ENCODE peak calls at places on chromosomes 12 and 14, in ten cellular contexts. M is CD8-positive, alpha-beta memory T cell; V is CD8-positive, alpha-beta T cell; W is breast epithelium; Q is ovary; H is AG04450; C is left ventricle myocardium inferior; O is spleen; L is aorta; S is IMR-90. J is an unnamed sample.

GRCh38 chr14:82341386-82341785 is 807.7 kb upstream of the SEL1L start:
- DNase-seq in L (no peak), O (no peak), Q (no peak), W (no peak), C (no peak), S (no peak), V (no peak), H (no peak), M (no peak), J (no peak)

GRCh38 chr12:93315907-93316622 is 61.7 kb upstream of the NUDT4 start:
- DNase-seq in M (no peak), H (no peak), L (no peak), W (no peak), Q (no peak), V (no peak), C (no peak), O (no peak), S (peak), J (no peak)

GRCh38 chr12:6059221-6059620 is 65.2 kb downstream of the VWF start:
- DNase-seq in C (no peak), L (no peak), O (no peak), V (no peak), S (no peak), W (no peak), H (no peak), M (no peak), Q (no peak), J (no peak)

GRCh38 chr12:9365296-9365695 is 157.1 kb upstream of the PZP start:
- DNase-seq in H (no peak), V (no peak), W (no peak), Q (no peak), M (no peak), C (no peak), O (no peak), L (no peak), S (peak), J (no peak)

GRCh38 chr12:13834241-13834640 is 147.2 kb downstream of the GRIN2B start:
- DNase-seq in V (no peak), Q (no peak), L (no peak), W (no peak), M (no peak), S (no peak), O (no peak), H (no peak), C (no peak), J (no peak)

GRCh38 chr14:80055226-80055625 is 156.1 kb downstream of the DIO2 start:
- DNase-seq in S (peak), H (no peak), M (no peak), C (no peak), Q (no peak), O (no peak), W (no peak), L (no peak), V (no peak), J (no peak)

GRCh38 chr12:110431957-110432587 is 18.1 kb downstream of the ARPC3 start:
- DNase-seq in H (no peak), M (no peak), W (no peak), L (no peak), O (no peak), Q (peak), C (no peak), S (no peak), V (no peak), J (no peak)

GRCh38 chr12:107488666-107489065 is 196.9 kb upstream of the PWP1 start:
- DNase-seq in Q (no peak), S (peak), H (no peak), O (no peak), W (no peak), L (no peak), M (no peak), V (no peak), C (no peak), J (no peak)

GRCh38 chr12:122350444-122350843 is 72.0 kb downstream of the CLIP1 start:
- DNase-seq in O (no peak), W (no peak), S (peak), Q (no peak), V (no peak), L (peak), C (peak), M (no peak), H (peak), J (no peak)

GRCh38 chr14:103172921-103173320 is 49.7 kb downstream of the TNFAIP2 start:
- DNase-seq in L (no peak), H (no peak), Q (no peak), O (no peak), V (no peak), C (no peak), M (no peak), S (no peak), W (no peak), J (no peak)

GRCh38 chr14:68244272-68244975 is 424.8 kb downstream of the RAD51B start:
- DNase-seq in W (no peak), Q (no peak), O (no peak), L (no peak), V (no peak), H (no peak), C (no peak), M (no peak), S (no peak), J (no peak)

GRCh38 chr12:4610481-4610880 is 38.4 kb downstream of the AKAP3 start:
- DNase-seq in C (no peak), W (no peak), M (no peak), O (no peak), S (no peak), H (no peak), L (no peak), Q (no peak), V (no peak), J (no peak)

GRCh38 chr12:25182765-25183164 is 12.2 kb downstream of the DNAI7 start:
- DNase-seq in M (no peak), W (no peak), S (no peak), L (no peak), V (no peak), O (no peak), Q (no peak), C (no peak), H (no peak), J (no peak)

GRCh38 chr14:91279354-91279753 is 34.9 kb upstream of the GPR68 start:
- DNase-seq in O (no peak), V (no peak), W (no peak), H (no peak), C (no peak), M (no peak), L (no peak), Q (no peak), S (no peak), J (no peak)
- H3K27ac ChIP-seq in O (no peak), V (no peak), W (no peak), H (no peak), C (no peak), M (no peak), L (no peak), Q (no peak), S (no peak), J (no peak)

GRCh38 chr12:49230810-49231209 is 34.1 kb upstream of the TUBA1C start:
- DNase-seq in H (no peak), L (no peak), O (no peak), S (no peak), C (no peak), W (no peak), V (no peak), M (no peak), Q (no peak), J (no peak)

GRCh38 chr12:49236423-49236822 is 28.5 kb upstream of the TUBA1C start:
- DNase-seq in M (no peak), S (no peak), L (no peak), Q (no peak), O (no peak), V (no peak), W (no peak), C (no peak), H (no peak), J (no peak)

GRCh38 chr12:49231881-49232650 is 32.8 kb upstream of the TUBA1C start:
- DNase-seq in O (no peak), H (no peak), L (no peak), M (no peak), S (no peak), V (no peak), Q (no peak), C (no peak), W (no peak), J (no peak)

GRCh38 chr12:49232940-49233841 is 31.7 kb upstream of the TUBA1C start:
- DNase-seq in H (no peak), Q (peak), C (peak), S (peak), W (no peak), L (peak), O (peak), M (no peak), V (no peak), J (peak)

GRCh38 chr12:49233842-49234526 is 30.9 kb upstream of the TUBA1C start:
- DNase-seq in O (peak), L (peak), W (no peak), Q (peak), S (no peak), C (peak), V (no peak), H (no peak), M (no peak), J (peak)
- H3K27ac ChIP-seq in O (peak), L (no peak), W (peak), Q (peak), S (peak), C (peak), V (peak), H (peak), M (peak), J (peak)

DNA sequence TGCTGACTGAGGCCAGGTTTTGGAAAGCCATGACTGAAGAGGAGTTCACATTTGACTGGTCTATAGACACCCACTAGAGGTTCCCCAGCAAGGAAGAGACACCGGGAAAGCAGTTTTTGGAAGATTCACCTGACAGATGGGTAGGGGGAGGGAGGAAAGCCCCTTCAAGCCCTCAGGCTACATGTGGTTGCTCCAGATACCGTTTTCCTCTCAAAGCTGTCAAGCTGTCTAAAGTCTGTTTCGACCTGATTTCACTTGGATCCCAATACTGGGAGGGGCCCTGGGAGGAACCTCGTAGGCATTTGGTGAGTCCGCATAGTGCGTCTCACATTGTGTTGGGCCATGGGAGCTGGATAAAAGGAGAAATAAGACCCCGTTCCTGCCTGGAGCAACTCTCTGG is 1.7 kb upstream of the LRP1 start:
- DNase-seq in Q (no peak), M (no peak), L (no peak), C (no peak), O (peak), S (no peak), V (no peak), W (no peak), H (no peak), J (no peak)
- H3K27ac ChIP-seq in Q (peak), M (no peak), L (no peak), C (peak), O (no peak), S (no peak), V (no peak), W (peak), H (no peak), J (peak)

DNA sequence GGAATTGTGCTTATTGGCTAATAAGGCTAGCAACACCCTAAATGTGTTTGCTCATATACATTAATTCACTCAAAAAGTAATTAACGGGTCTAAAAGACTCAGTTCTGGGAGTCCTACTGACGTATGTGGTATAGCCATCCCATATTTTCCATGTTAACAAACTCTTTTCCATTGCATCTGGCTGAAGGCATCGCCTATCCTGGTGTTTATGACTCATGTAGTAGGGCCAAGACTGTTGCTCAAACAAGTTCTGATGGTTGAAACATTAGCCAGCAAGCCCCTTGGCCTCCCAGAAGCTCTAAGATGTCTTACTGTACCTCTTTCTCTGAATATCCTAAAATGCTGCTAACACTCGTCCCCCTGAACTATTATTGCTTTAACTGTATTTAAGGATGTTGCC is 98.4 kb downstream of the PHLDA1 start:
- DNase-seq in S (peak), M (no peak), L (no peak), H (peak), C (no peak), V (no peak), Q (no peak), W (no peak), O (no peak), J (no peak)
- H3K27ac ChIP-seq in S (peak), M (no peak), L (no peak), H (no peak), C (no peak), V (no peak), Q (no peak), W (no peak), O (no peak), J (no peak)

GRCh38 chr12:68319988-68320623 is 12.1 kb downstream of the MDM1 start:
- DNase-seq in V (no peak), S (peak), Q (peak), C (peak), W (no peak), L (no peak), M (no peak), H (peak), O (no peak), J (no peak)
- H3K27ac ChIP-seq in V (no peak), S (no peak), Q (no peak), C (peak), W (peak), L (no peak), M (no peak), H (no peak), O (no peak), J (peak)

DNA sequence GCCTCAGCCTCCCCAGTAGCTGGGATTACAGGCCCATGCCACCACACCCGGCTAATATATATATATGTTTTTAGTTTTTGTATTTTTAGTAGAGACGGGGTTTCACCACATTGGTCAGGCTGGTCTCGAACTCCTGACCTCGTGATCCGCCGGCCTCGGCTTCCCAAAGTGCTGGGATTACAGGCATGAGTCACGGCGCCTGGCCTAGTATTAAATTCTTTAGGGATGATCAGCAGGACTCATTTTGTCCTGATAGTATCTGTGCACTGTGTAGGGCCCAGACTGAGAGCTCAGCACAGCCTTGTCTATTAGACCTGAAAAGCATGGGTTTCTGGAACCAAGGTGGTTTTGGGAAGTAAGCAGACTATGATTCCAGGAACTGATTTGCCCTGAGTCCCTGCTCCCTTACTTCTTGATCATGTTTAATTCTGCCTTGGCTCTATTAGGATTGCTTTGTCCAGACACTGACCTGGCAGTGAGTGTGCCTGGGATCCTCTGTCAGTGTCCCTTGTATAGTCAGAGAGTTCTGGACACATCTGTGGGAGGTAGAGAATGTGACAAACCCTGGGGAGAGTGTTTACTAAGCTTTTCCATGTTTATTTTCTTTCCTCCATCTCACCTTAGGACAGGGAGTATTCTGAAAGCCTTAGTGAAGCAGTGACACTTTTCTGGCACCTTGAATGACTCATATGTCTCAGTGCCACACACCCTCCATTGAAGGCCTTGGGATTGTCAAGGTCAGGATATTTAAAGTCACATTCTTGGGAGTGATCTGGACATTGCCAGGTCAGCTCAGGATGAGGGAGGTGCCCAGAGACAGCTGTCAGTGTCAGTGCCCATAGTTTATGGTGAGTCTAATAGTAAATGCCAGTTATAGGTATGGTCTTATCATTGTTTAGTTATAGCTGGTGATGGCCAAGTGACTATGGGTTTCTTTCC is 34.8 kb upstream of the CTDSP2 start:
- DNase-seq in C (no peak), H (no peak), V (no peak), S (peak), M (no peak), L (no peak), O (no peak), Q (no peak), W (no peak), J (no peak)
- H3K27ac ChIP-seq in C (peak), H (no peak), V (no peak), S (no peak), M (no peak), L (no peak), O (no peak), Q (no peak), W (peak), J (no peak)

DNA sequence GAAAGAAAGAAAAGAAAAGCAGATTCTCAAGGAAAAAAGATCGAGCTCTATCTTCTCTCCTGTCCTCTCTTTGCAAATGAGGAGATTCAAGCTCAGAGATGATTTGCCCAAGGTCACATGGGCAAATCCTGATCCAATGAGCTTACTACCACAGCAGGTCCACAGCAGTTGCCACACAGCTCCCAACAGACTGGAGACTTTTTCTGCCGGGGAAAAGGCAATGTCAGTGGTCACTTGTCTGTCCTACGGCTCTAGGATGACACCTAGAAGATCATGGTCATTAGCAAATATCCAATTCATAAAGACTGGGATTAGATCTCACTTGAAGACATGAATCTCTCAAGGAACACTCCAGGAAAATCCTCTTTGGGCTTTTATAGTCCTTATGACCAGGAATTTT is 58.8 kb downstream of the TTC7B start:
- DNase-seq in C (no peak), M (no peak), S (no peak), L (no peak), O (no peak), V (no peak), W (no peak), H (no peak), Q (no peak), J (peak)
- H3K27ac ChIP-seq in C (peak), M (no peak), S (no peak), L (no peak), O (peak), V (no peak), W (no peak), H (no peak), Q (no peak), J (peak)